ENCODE peak calls at places on chromosome 10, in six cellular contexts. One of them, this sample, is unnamed. For H3K4me1, the result is how much of the 10 kb centered on the place peaks cover.

GRCh38 chr10:115975506-115975905 is 297.5 kb downstream of the GFRA1 start:
- DNase-seq in SK-N-SH: no peak
- DNase-seq in breast epithelium: no peak
- DNase-seq in foreskin keratinocyte: no peak
- DNase-seq in heart left ventricle: no peak
- DNase-seq in heart right ventricle: no peak
- DNase-seq in this sample: no peak

GRCh38 chr10:5291501-5292195 is 73.1 kb upstream of the UCN3 start:
- DNase-seq in heart left ventricle: peak
- DNase-seq in breast epithelium: no peak
- DNase-seq in foreskin keratinocyte: peak
- DNase-seq in heart right ventricle: peak
- DNase-seq in SK-N-SH: no peak
- DNase-seq in this sample: peak

GRCh38 chr10:68576118-68576517 is 16.0 kb downstream of the TET1 start:
- DNase-seq in heart right ventricle: no peak
- DNase-seq in SK-N-SH: no peak
- DNase-seq in heart left ventricle: no peak
- DNase-seq in breast epithelium: no peak
- DNase-seq in foreskin keratinocyte: no peak
- DNase-seq in this sample: no peak

GRCh38 chr10:63252095-63252762 is 119.1 kb downstream of the NRBF2 start:
- DNase-seq in SK-N-SH: no peak
- DNase-seq in foreskin keratinocyte: no peak
- DNase-seq in breast epithelium: no peak
- DNase-seq in heart left ventricle: no peak
- DNase-seq in heart right ventricle: no peak
- DNase-seq in this sample: no peak

GRCh38 chr10:4080225-4080624 is 295.2 kb upstream of the KLF6 start:
- DNase-seq in foreskin keratinocyte: no peak
- DNase-seq in breast epithelium: no peak
- DNase-seq in heart left ventricle: no peak
- DNase-seq in heart right ventricle: no peak
- DNase-seq in SK-N-SH: no peak
- DNase-seq in this sample: no peak

GRCh38 chr10:88731296-88731695 is 25.2 kb downstream of the LIPK start:
- DNase-seq in breast epithelium: no peak
- DNase-seq in heart left ventricle: no peak
- DNase-seq in foreskin keratinocyte: no peak
- DNase-seq in SK-N-SH: no peak
- DNase-seq in heart right ventricle: peak
- DNase-seq in this sample: no peak

GRCh38 chr10:113879691-113880090 is 25.2 kb downstream of the NHLRC2 start:
- DNase-seq in heart left ventricle: no peak
- DNase-seq in heart right ventricle: no peak
- DNase-seq in foreskin keratinocyte: no peak
- DNase-seq in SK-N-SH: no peak
- DNase-seq in breast epithelium: no peak
- DNase-seq in this sample: no peak

GRCh38 chr10:103514244-103514643 is 20.7 kb downstream of the NEURL1 start:
- DNase-seq in foreskin keratinocyte: no peak
- DNase-seq in heart left ventricle: no peak
- DNase-seq in SK-N-SH: peak
- DNase-seq in heart right ventricle: no peak
- DNase-seq in breast epithelium: no peak
- DNase-seq in this sample: peak

GRCh38 chr10:103888113-103888841 is 29.7 kb downstream of the STN1 start:
- DNase-seq in heart right ventricle: peak
- DNase-seq in breast epithelium: peak
- DNase-seq in foreskin keratinocyte: peak
- DNase-seq in SK-N-SH: peak
- DNase-seq in heart left ventricle: peak
- DNase-seq in this sample: peak

GRCh38 chr10:95475827-95476481 is 85.2 kb downstream of the SORBS1 start:
- DNase-seq in heart right ventricle: no peak
- DNase-seq in breast epithelium: no peak
- DNase-seq in SK-N-SH: no peak
- DNase-seq in heart left ventricle: no peak
- DNase-seq in foreskin keratinocyte: no peak
- DNase-seq in this sample: no peak

GRCh38 chr10:3549118-3549517 is 235.9 kb downstream of the KLF6 start:
- DNase-seq in foreskin keratinocyte: no peak
- DNase-seq in breast epithelium: no peak
- DNase-seq in SK-N-SH: no peak
- DNase-seq in heart right ventricle: no peak
- DNase-seq in heart left ventricle: no peak
- DNase-seq in this sample: no peak

GRCh38 chr10:110420401-110421193 is 77.1 kb upstream of the DUSP5 start:
- DNase-seq in heart left ventricle: no peak
- DNase-seq in breast epithelium: peak
- DNase-seq in foreskin keratinocyte: no peak
- DNase-seq in SK-N-SH: no peak
- DNase-seq in heart right ventricle: no peak
- DNase-seq in this sample: no peak

GRCh38 chr10:101310528-101311439 is 43.2 kb upstream of the BTRC start:
- DNase-seq in heart right ventricle: no peak
- DNase-seq in foreskin keratinocyte: no peak
- DNase-seq in heart left ventricle: no peak
- DNase-seq in SK-N-SH: peak
- DNase-seq in breast epithelium: peak
- DNase-seq in this sample: no peak

GRCh38 chr10:97028126-97028831 is 157.5 kb downstream of the SLIT1 start:
- DNase-seq in foreskin keratinocyte: peak
- DNase-seq in SK-N-SH: no peak
- DNase-seq in heart left ventricle: no peak
- DNase-seq in heart right ventricle: no peak
- DNase-seq in breast epithelium: no peak
- DNase-seq in this sample: no peak

GRCh38 chr10:52326382-52326781 is 12.3 kb downstream of the DKK1 start:
- DNase-seq in breast epithelium: no peak
- DNase-seq in SK-N-SH: no peak
- DNase-seq in heart left ventricle: no peak
- DNase-seq in foreskin keratinocyte: no peak
- DNase-seq in heart right ventricle: no peak
- DNase-seq in this sample: no peak

GRCh38 chr10:53209941-53210611 is 437.5 kb upstream of the MBL2 start:
- DNase-seq in heart left ventricle: no peak
- DNase-seq in foreskin keratinocyte: peak
- DNase-seq in SK-N-SH: peak
- DNase-seq in breast epithelium: no peak
- DNase-seq in heart right ventricle: no peak
- DNase-seq in this sample: no peak

GRCh38 chr10:13707156-13707881 is 120.6 kb downstream of the PRPF18 start:
- DNase-seq in breast epithelium: peak
- DNase-seq in heart left ventricle: peak
- DNase-seq in heart right ventricle: peak
- DNase-seq in foreskin keratinocyte: no peak
- DNase-seq in SK-N-SH: no peak
- DNase-seq in this sample: peak

GRCh38 chr10:5476918-5477525 is 22.3 kb downstream of the CALML5 start:
- DNase-seq in foreskin keratinocyte: no peak
- DNase-seq in breast epithelium: no peak
- DNase-seq in heart right ventricle: no peak
- DNase-seq in SK-N-SH: no peak
- DNase-seq in heart left ventricle: no peak
- DNase-seq in this sample: no peak

GRCh38 chr10:104822088-104822487 is 181.0 kb downstream of the SORCS3 start:
- DNase-seq in SK-N-SH: no peak
- DNase-seq in heart right ventricle: no peak
- DNase-seq in heart left ventricle: no peak
- DNase-seq in foreskin keratinocyte: no peak
- DNase-seq in breast epithelium: no peak
- DNase-seq in this sample: no peak

GRCh38 chr10:11823122-11823988 is at the start of gene PROSER2:
- DNase-seq in breast epithelium: peak
- DNase-seq in SK-N-SH: peak
- DNase-seq in heart right ventricle: peak
- DNase-seq in heart left ventricle: peak
- DNase-seq in foreskin keratinocyte: no peak
- DNase-seq in this sample: no peak

GRCh38 chr10:127449491-127449890 is 99.6 kb upstream of the NPS start:
- DNase-seq in foreskin keratinocyte: no peak
- DNase-seq in heart right ventricle: no peak
- DNase-seq in heart left ventricle: no peak
- DNase-seq in SK-N-SH: no peak
- DNase-seq in breast epithelium: no peak
- DNase-seq in this sample: no peak

GRCh38 chr10:70622981-70623844 is 20.7 kb upstream of the PRF1 start:
- DNase-seq in heart left ventricle: no peak
- DNase-seq in heart right ventricle: no peak
- DNase-seq in breast epithelium: no peak
- DNase-seq in SK-N-SH: no peak
- DNase-seq in foreskin keratinocyte: no peak
- DNase-seq in this sample: no peak

GRCh38 chr10:113626809-113627370 is 37.0 kb downstream of the NRAP start:
- DNase-seq in foreskin keratinocyte: no peak
- DNase-seq in breast epithelium: no peak
- DNase-seq in SK-N-SH: no peak
- DNase-seq in heart right ventricle: no peak
- DNase-seq in heart left ventricle: peak
- DNase-seq in this sample: no peak

GRCh38 chr10:99964791-99965190 is 45.0 kb downstream of the DNMBP start:
- DNase-seq in foreskin keratinocyte: no peak
- DNase-seq in SK-N-SH: no peak
- DNase-seq in breast epithelium: no peak
- DNase-seq in heart right ventricle: no peak
- DNase-seq in heart left ventricle: no peak
- DNase-seq in this sample: no peak

GRCh38 chr10:125840955-125841354 is 17.6 kb downstream of the BCCIP start:
- DNase-seq in heart right ventricle: no peak
- DNase-seq in heart left ventricle: no peak
- DNase-seq in foreskin keratinocyte: no peak
- DNase-seq in SK-N-SH: no peak
- DNase-seq in breast epithelium: no peak
- DNase-seq in this sample: no peak

GRCh38 chr10:74921744-74922143 is 95.3 kb downstream of the KAT6B start:
- DNase-seq in heart left ventricle: no peak
- DNase-seq in heart right ventricle: no peak
- DNase-seq in SK-N-SH: peak
- DNase-seq in breast epithelium: no peak
- DNase-seq in foreskin keratinocyte: no peak
- DNase-seq in this sample: no peak

GRCh38 chr10:44858017-44858371 is 53.1 kb upstream of the TMEM72 start:
- DNase-seq in heart left ventricle: no peak
- DNase-seq in breast epithelium: no peak
- DNase-seq in foreskin keratinocyte: no peak
- DNase-seq in SK-N-SH: no peak
- DNase-seq in heart right ventricle: no peak
- DNase-seq in this sample: no peak
- H3K4me1 ChIP-seq in heart left ventricle: under half
- H3K4me1 ChIP-seq in breast epithelium: under half
- H3K4me1 ChIP-seq in foreskin keratinocyte: under half
- H3K4me1 ChIP-seq in SK-N-SH: under half
- H3K4me1 ChIP-seq in heart right ventricle: under half
- H3K4me1 ChIP-seq in this sample: under half

DNA sequence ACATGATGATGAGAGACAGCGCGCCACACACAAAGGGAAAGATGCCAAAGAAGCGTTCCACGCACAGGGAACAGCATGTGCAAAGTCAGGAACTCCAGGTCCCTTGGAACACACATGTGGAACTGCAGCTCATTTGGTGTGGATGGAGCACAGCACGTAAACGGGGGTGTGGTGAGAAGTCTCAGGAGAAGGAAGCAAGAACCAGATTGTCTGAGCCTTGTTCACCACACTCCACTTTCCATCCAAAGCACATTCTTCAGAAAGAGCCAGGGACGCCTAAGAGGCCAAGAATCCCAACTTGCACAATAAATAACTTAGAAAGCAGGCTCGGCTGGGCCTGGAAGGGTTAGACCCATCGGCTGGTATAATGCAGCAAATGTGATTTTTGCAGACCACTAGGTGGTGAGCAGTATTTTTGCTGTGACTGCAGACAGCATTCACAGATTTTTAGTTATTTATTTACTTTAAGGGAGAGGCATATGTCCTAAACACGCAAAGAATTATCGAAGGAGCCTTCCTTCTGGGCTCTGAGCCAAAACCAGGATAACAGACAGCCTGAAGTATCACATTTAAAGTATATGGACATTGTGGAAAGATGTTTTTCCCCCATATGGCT is 27.9 kb upstream of the ASCC1 start:
- DNase-seq in SK-N-SH: no peak
- DNase-seq in foreskin keratinocyte: no peak
- DNase-seq in heart right ventricle: peak
- DNase-seq in heart left ventricle: no peak
- DNase-seq in breast epithelium: no peak
- DNase-seq in this sample: peak
- H3K4me1 ChIP-seq in SK-N-SH: under half
- H3K4me1 ChIP-seq in foreskin keratinocyte: under half
- H3K4me1 ChIP-seq in heart right ventricle: under half
- H3K4me1 ChIP-seq in heart left ventricle: half or more
- H3K4me1 ChIP-seq in breast epithelium: under half
- H3K4me1 ChIP-seq in this sample: half or more

DNA sequence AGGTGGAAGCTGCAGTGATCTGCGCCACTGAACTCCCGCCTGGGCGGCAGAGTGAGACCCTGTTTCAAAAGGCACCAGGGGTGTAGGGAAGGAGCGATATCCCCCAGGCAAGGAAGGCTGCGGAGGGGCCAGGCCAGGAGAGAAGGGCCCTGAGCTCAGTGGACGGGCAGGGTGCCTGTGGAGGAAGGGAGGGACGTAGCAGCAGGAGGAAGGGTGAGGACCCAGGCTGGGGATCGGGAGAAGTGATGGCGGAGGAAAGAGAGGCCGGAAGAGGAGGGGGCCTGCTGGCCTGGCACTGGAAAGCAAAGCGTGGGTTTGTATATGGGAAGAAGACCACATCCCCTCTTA is 45.6 kb downstream of the ALOX5 start:
- DNase-seq in heart right ventricle: peak
- DNase-seq in foreskin keratinocyte: no peak
- DNase-seq in SK-N-SH: peak
- DNase-seq in breast epithelium: no peak
- DNase-seq in heart left ventricle: peak
- DNase-seq in this sample: no peak
- H3K4me1 ChIP-seq in heart right ventricle: under half
- H3K4me1 ChIP-seq in foreskin keratinocyte: under half
- H3K4me1 ChIP-seq in SK-N-SH: under half
- H3K4me1 ChIP-seq in breast epithelium: under half
- H3K4me1 ChIP-seq in heart left ventricle: under half
- H3K4me1 ChIP-seq in this sample: under half

GRCh38 chr10:25852364-25852941 is 81.6 kb upstream of the MYO3A start:
- DNase-seq in heart right ventricle: no peak
- DNase-seq in SK-N-SH: no peak
- DNase-seq in heart left ventricle: no peak
- DNase-seq in breast epithelium: no peak
- DNase-seq in foreskin keratinocyte: no peak
- DNase-seq in this sample: no peak

GRCh38 chr10:25849268-25849667 is 84.8 kb upstream of the MYO3A start:
- DNase-seq in SK-N-SH: no peak
- DNase-seq in heart right ventricle: no peak
- DNase-seq in breast epithelium: no peak
- DNase-seq in heart left ventricle: no peak
- DNase-seq in foreskin keratinocyte: no peak
- DNase-seq in this sample: no peak

GRCh38 chr10:25851548-25851947 is 82.5 kb upstream of the MYO3A start:
- DNase-seq in breast epithelium: no peak
- DNase-seq in SK-N-SH: no peak
- DNase-seq in foreskin keratinocyte: no peak
- DNase-seq in heart left ventricle: no peak
- DNase-seq in heart right ventricle: no peak
- DNase-seq in this sample: no peak

GRCh38 chr10:25849971-25850370 is 84.1 kb upstream of the MYO3A start:
- DNase-seq in foreskin keratinocyte: no peak
- DNase-seq in heart left ventricle: no peak
- DNase-seq in heart right ventricle: no peak
- DNase-seq in breast epithelium: no peak
- DNase-seq in SK-N-SH: no peak
- DNase-seq in this sample: no peak
- H3K4me1 ChIP-seq in foreskin keratinocyte: under half
- H3K4me1 ChIP-seq in heart left ventricle: under half
- H3K4me1 ChIP-seq in heart right ventricle: under half
- H3K4me1 ChIP-seq in breast epithelium: under half
- H3K4me1 ChIP-seq in SK-N-SH: under half
- H3K4me1 ChIP-seq in this sample: under half

This sample was measured in suprapubic skin.